ENCODE peak calls at places on chromosomes 7 and 10, in five cellular contexts. S is upper lobe of left lung, D is HCT116, Z is K562, E is endothelial cell of umbilical vein. N is an unnamed sample.

GRCh38 chr7:106260136-106260561 is 24.6 kb downstream of the NAMPT start:
- DNase-seq in D (no peak), E (no peak), S (no peak), Z (no peak), N (no peak)

GRCh38 chr10:96497391-96497790 is 16.3 kb downstream of the TLL2 start:
- DNase-seq in Z (no peak), D (no peak), E (no peak), S (no peak), N (no peak)

GRCh38 chr10:43292745-43293676 is 26.1 kb upstream of the RASGEF1A start:
- DNase-seq in E (peak; percentile 47), S (no peak), D (peak; percentile 35), Z (peak; percentile 68), N (no peak)

GRCh38 chr7:81721428-81721827 is 48.4 kb downstream of the HGF start:
- DNase-seq in Z (no peak), E (no peak), D (no peak), S (no peak), N (no peak)

GRCh38 chr10:63133787-63134557 is 844 bp downstream of the NRBF2 start:
- DNase-seq in E (peak; percentile 35), S (no peak), Z (no peak), D (no peak), N (no peak)

GRCh38 chr10:104501864-104502579 is 139.1 kb upstream of the SORCS3 start:
- DNase-seq in E (no peak), Z (no peak), D (no peak), S (no peak), N (no peak)

GRCh38 chr10:131730771-131731497 is 169.9 kb upstream of the PPP2R2D start:
- DNase-seq in Z (no peak), E (no peak), D (no peak), S (peak; percentile 33), N (no peak)

GRCh38 chr7:5419523-5420107 is 4.0 kb downstream of the TNRC18 start:
- DNase-seq in E (peak; percentile 27), S (peak; percentile 85), Z (no peak), D (no peak), N (no peak)

GRCh38 chr10:132459252-132460028 is 62.4 kb downstream of the PWWP2B start:
- DNase-seq in S (peak; percentile 76), E (no peak), D (no peak), Z (no peak), N (no peak)

GRCh38 chr10:26024303-26024702 is 90.3 kb downstream of the MYO3A start:
- DNase-seq in Z (no peak), E (no peak), S (no peak), D (no peak), N (no peak)

GRCh38 chr7:101947899-101948298 is 130.5 kb downstream of the CUX1 start:
- DNase-seq in Z (peak; percentile 82), E (peak; percentile 80), D (no peak), S (no peak), N (no peak)

GRCh38 chr7:39357648-39358047 is 208.6 kb upstream of the YAE1 start:
- DNase-seq in S (no peak), E (no peak), Z (peak; percentile 18), D (peak; percentile 2), N (no peak)

GRCh38 chr7:28922618-28923331 is 35.4 kb downstream of the TRIL start:
- DNase-seq in E (peak; percentile 78), Z (peak; percentile 76), S (no peak), D (peak; percentile 72), N (peak; percentile 81)

GRCh38 chr7:131688738-131689661 is 132.6 kb upstream of the PODXL start:
- DNase-seq in E (peak; percentile 61), D (peak; percentile 23), S (no peak), Z (peak; percentile 83), N (peak; percentile 16)

GRCh38 chr10:73873163-73873842 is 1.1 kb downstream of the CAMK2G start:
- DNase-seq in D (no peak), E (no peak), Z (no peak), S (no peak), N (no peak)
- H3K4me3 ChIP-seq in D (peak overlapping the region; percentile 64), E (no peak overlapping the region), Z (peak overlapping the region; percentile 75), S (peak overlapping the region; percentile 94), N (peak overlapping the region; percentile 38)

DNA sequence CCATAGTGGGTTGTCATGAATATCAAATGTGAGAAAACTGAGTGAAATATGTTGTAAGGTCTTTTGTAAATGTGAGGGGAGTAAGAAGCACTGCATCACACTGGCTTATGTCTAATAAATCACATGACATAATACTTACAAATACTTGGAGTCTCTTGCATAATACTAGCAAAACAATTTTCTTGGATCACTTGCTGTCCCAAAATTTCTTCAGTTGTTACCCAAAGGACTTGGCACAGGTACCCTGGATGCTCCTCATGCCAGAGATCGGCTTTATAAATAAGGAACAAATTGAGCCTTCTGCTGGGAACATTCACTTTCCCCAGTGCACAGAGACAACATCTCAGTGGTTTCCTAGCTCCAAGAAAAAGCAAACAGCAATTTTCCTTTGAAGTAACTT is 5.0 kb upstream of the LRIT2 start:
- DNase-seq in Z (no peak), D (no peak), E (no peak), S (no peak), N (no peak)
- TF ChIP-seq POLR2AphosphoS5 in Z (no peak), D (no peak), E (no peak), S (no peak), N (no peak)

DNA sequence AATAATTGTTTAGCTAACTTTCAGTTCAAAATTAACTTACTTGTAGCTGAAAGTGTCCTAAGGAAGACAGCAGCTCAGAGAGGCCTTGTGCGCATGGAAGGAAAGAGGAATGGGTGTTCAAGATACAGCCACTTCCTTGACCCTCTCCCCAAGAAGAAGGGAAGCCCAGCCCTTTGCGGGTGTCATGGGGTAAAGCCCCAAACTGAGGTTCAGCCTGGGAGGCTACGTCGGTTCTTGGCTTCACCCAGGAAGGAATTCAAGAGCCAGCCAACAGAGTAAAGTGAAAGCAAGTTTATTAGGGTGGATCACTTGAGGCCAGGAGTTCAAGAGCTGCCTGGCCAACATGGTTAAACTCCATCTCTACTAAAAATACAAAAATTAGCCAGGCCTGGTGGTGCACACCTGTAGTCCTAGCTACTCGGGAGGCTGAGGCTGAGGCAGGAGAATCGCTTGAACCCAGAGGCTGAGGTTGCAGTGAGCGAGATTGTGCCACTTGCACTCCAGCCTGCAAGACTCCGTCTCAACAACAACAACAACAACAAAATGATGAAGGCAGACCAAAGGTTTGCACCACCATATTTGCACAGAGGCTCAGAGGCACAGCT is 15.9 kb downstream of the GPRIN2 start:
- DNase-seq in S (no peak), Z (no peak), E (no peak), D (no peak), N (no peak)
- H3K4me3 ChIP-seq in S (no peak overlapping the region), Z (no peak overlapping the region), E (no peak overlapping the region), D (no peak overlapping the region), N (no peak overlapping the region)

DNA sequence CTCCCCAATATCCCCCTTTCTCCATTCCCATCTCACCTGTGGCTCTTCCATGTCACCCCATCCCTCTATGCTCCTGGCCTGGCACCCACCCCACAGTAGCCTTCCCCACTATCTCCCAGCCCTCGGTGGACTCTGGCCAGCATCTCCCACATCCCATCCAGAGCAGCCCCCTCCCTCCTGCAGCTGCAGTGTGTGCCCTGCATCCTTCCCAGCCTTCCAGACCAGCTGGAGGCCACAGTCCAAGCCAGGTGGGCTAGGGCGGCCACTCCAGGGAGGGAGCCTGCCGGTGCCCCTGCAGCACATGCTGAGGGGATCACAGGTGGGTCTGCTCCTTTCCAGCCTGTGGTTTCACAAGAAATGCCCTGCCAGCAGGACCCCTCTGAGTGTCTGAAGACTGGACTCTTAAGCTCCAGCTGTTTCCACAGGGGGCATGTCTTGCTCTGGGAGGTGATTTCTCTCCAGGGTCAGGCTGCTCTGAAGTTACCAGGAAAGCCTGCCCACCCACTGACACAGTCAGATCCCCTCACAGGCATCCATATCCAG is 90.9 kb upstream of the PPIF start:
- DNase-seq in D (no peak), Z (no peak), S (no peak), E (no peak), N (no peak)
- TF ChIP-seq POLR2AphosphoS5 in D (no peak), Z (no peak), S (no peak), E (no peak), N (no peak)

GRCh38 chr7:17005277-17005676 is 123.5 kb upstream of the AGR3 start:
- DNase-seq in S (no peak), Z (no peak), D (no peak), E (peak; percentile 4), N (no peak)
- H3K4me3 ChIP-seq in S (no peak overlapping the region), Z (no peak overlapping the region), D (no peak overlapping the region), E (no peak overlapping the region), N (no peak overlapping the region)

GRCh38 chr10:121577568-121577967 is 20.7 kb downstream of the FGFR2 start:
- DNase-seq in Z (no peak), D (no peak), S (no peak), E (no peak), N (no peak)

GRCh38 chr10:121573541-121573941 is 24.7 kb downstream of the FGFR2 start:
- DNase-seq in D (no peak), E (no peak), S (no peak), Z (no peak), N (no peak)

GRCh38 chr10:121572857-121573540 is 25.2 kb downstream of the FGFR2 start:
- DNase-seq in D (no peak), Z (no peak), E (no peak), S (no peak), N (no peak)

GRCh38 chr10:121576139-121576538 is 22.1 kb downstream of the FGFR2 start:
- DNase-seq in S (no peak), E (no peak), Z (no peak), D (no peak), N (no peak)

GRCh38 chr10:121574519-121575170 is 23.6 kb downstream of the FGFR2 start:
- DNase-seq in D (no peak), E (no peak), Z (no peak), S (no peak), N (no peak)
- TF ChIP-seq POLR2AphosphoS5 in D (no peak), E (no peak), Z (no peak), S (no peak), N (no peak)